ENCODE peak calls at places on chromosomes 3 and 15, in nine cellular contexts. Z is ascending aorta, C is GM23338, B is mesothelial cell of epicardium, F is transverse colon, H is stomach, G is spleen, M is RWPE1, U is right lobe of liver. P is an unnamed sample.

GRCh38 chr15:40449275-40449674 is 8.5 kb downstream of the BAHD1 start:
- DNase-seq in Z (no peak), C (no peak), B (no peak), F (no peak), H (no peak), G (no peak), M (no peak), U (no peak), P (no peak)

GRCh38 chr15:69074843-69075224 is 60.3 kb downstream of the NOX5 start:
- DNase-seq in Z (no peak), C (peak), B (no peak), F (peak), H (no peak), G (no peak), M (no peak), U (no peak), P (no peak)

GRCh38 chr3:84165278-84165677 is 793.5 kb upstream of the CADM2 start:
- DNase-seq in Z (no peak), C (no peak), B (no peak), F (no peak), H (no peak), G (no peak), M (no peak), U (no peak), P (no peak)

GRCh38 chr15:97502038-97502437 is 458.5 kb upstream of the ARRDC4 start:
- DNase-seq in Z (no peak), C (no peak), B (no peak), F (no peak), H (no peak), G (no peak), M (peak), U (no peak), P (no peak)

GRCh38 chr3:142947799-142948575 is 15.5 kb downstream of the PAQR9 start:
- DNase-seq in Z (no peak), C (peak), B (no peak), F (no peak), H (no peak), G (no peak), M (peak), U (no peak), P (no peak)

GRCh38 chr3:71029770-71030169 is 553.8 kb downstream of the FOXP1 start:
- DNase-seq in Z (no peak), C (no peak), B (no peak), F (no peak), H (no peak), G (no peak), M (no peak), U (no peak), P (no peak)

GRCh38 chr3:102098130-102098885 is 249.0 kb downstream of the NFKBIZ start:
- DNase-seq in Z (no peak), C (no peak), B (no peak), F (no peak), H (no peak), G (no peak), M (no peak), U (no peak), P (no peak)

GRCh38 chr15:100253640-100254039 is 88.1 kb downstream of the ADAMTS17 start:
- DNase-seq in Z (peak), C (no peak), B (no peak), F (no peak), H (no peak), G (no peak), M (no peak), U (no peak), P (no peak)

GRCh38 chr3:71924721-71925120 is 139.8 kb upstream of the PROK2 start:
- DNase-seq in Z (no peak), C (no peak), B (no peak), F (no peak), H (no peak), G (no peak), M (no peak), U (no peak), P (no peak)

GRCh38 chr3:26202169-26202568 is 412.3 kb downstream of the OXSM start:
- DNase-seq in Z (no peak), C (peak), B (no peak), F (no peak), H (no peak), G (no peak), M (no peak), U (no peak), P (no peak)

GRCh38 chr15:72421484-72421883 is 23.4 kb downstream of the TMEM202 start:
- DNase-seq in Z (no peak), C (no peak), B (no peak), F (no peak), H (no peak), G (no peak), M (no peak), U (no peak), P (no peak)

GRCh38 chr15:78306176-78306774 is 6.9 kb upstream of the SKIC8 start:
- DNase-seq in Z (no peak), C (no peak), B (no peak), F (no peak), H (no peak), G (no peak), M (no peak), U (no peak), P (peak)

GRCh38 chr3:122314467-122314866 is 10.6 kb upstream of the CSTA start:
- DNase-seq in Z (no peak), C (no peak), B (no peak), F (no peak), H (no peak), G (no peak), M (peak), U (no peak), P (no peak)

GRCh38 chr3:194142156-194142910 is 6.4 kb downstream of the HES1 start:
- DNase-seq in Z (no peak), C (no peak), B (no peak), F (no peak), H (no peak), G (no peak), M (no peak), U (no peak), P (peak)

GRCh38 chr3:9870978-9871377 is 9.1 kb downstream of the CIDEC start:
- DNase-seq in Z (no peak), C (no peak), B (no peak), F (no peak), H (no peak), G (no peak), M (no peak), U (no peak), P (no peak)

GRCh38 chr15:52348056-52348745 is 52.6 kb upstream of the MYO5C start:
- DNase-seq in Z (no peak), C (no peak), B (no peak), F (no peak), H (no peak), G (no peak), M (no peak), U (no peak), P (no peak)

GRCh38 chr3:100522125-100522524 is 29.7 kb downstream of the TMEM45A start:
- DNase-seq in Z (no peak), C (no peak), B (no peak), F (no peak), H (no peak), G (no peak), M (no peak), U (peak), P (no peak)

GRCh38 chr3:66239513-66240135 is 18.8 kb downstream of the SLC25A26 start:
- DNase-seq in Z (no peak), C (no peak), B (no peak), F (no peak), H (no peak), G (no peak), M (no peak), U (no peak), P (no peak)

GRCh38 chr3:69370945-69371301 is 15.0 kb downstream of the FRMD4B start:
- DNase-seq in Z (no peak), C (peak), B (no peak), F (no peak), H (no peak), G (no peak), M (no peak), U (no peak), P (no peak)

GRCh38 chr3:147699175-147699838 is 290.1 kb downstream of the ZIC1 start:
- DNase-seq in Z (no peak), C (no peak), B (no peak), F (no peak), H (no peak), G (no peak), M (peak), U (no peak), P (peak)

GRCh38 chr3:64687781-64688515 is at the start of gene ADAMTS9:
- DNase-seq in Z (peak), C (peak), B (peak), F (peak), H (peak), G (peak), M (no peak), U (peak), P (peak)

GRCh38 chr15:42984534-42985034 is 64.0 kb upstream of the TTBK2 start:
- DNase-seq in Z (no peak), C (no peak), B (no peak), F (no peak), H (no peak), G (no peak), M (no peak), U (no peak), P (no peak)

GRCh38 chr3:20064387-20064786 is 24.1 kb downstream of the KAT2B start:
- DNase-seq in Z (no peak), C (no peak), B (no peak), F (no peak), H (no peak), G (no peak), M (no peak), U (no peak), P (no peak)

GRCh38 chr3:141680620-141681389 is 57.3 kb upstream of the RNF7 start:
- DNase-seq in Z (no peak), C (peak), B (no peak), F (no peak), H (no peak), G (no peak), M (peak), U (peak), P (peak)

GRCh38 chr3:172203522-172204258 is 164.3 kb downstream of the FNDC3B start:
- DNase-seq in Z (no peak), C (no peak), B (no peak), F (no peak), H (peak), G (no peak), M (no peak), U (peak), P (no peak)

GRCh38 chr3:52299247-52299657 is 11.6 kb downstream of the GLYCTK start:
- DNase-seq in Z (no peak), C (peak), B (no peak), F (no peak), H (no peak), G (no peak), M (no peak), U (no peak), P (no peak)

GRCh38 chr3:57822686-57823085 is 66.6 kb downstream of the SLMAP start:
- DNase-seq in Z (no peak), C (no peak), B (no peak), F (no peak), H (no peak), G (no peak), M (no peak), U (no peak), P (no peak)

GRCh38 chr3:57827757-57828156 is 71.6 kb downstream of the SLMAP start:
- DNase-seq in Z (no peak), C (no peak), B (no peak), F (no peak), H (no peak), G (no peak), M (no peak), U (no peak), P (no peak)

GRCh38 chr3:57825116-57825515 is 69.0 kb downstream of the SLMAP start:
- DNase-seq in Z (no peak), C (no peak), B (no peak), F (no peak), H (no peak), G (no peak), M (no peak), U (no peak), P (no peak)

GRCh38 chr3:57826952-57827723 is 71.0 kb downstream of the SLMAP start:
- DNase-seq in Z (no peak), C (peak), B (no peak), F (no peak), H (no peak), G (no peak), M (no peak), U (no peak), P (no peak)

DNA sequence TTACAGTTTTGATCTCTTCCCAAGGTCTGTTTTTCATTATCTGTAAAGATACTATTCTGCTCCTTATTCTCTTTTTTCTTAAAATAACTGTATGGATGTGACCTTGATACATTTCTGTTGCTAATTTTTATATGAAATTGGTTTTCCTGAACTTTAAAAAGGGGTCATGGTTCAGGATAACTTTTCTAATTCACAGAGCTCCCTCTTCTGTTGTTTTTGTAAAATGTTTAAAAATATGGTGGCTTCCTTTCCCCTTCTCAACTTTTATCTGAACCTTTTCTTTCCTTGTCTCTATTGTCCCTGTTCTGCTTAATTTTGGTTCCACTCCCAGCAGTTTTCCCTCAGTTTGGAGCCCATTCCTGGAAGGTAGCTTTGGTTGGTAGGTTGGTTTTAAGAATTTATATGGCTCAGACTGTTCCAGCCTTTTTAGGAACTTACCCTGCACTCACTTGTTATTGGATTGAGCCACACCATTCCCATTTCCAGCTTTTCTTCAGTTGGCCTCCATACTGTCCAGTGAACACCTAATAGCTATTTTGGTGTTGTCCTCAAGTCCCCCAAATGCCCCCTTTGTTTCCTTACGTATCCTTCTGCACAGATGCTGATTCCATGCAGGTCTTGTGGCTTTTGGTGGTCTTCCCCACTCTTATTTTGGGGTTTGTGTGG is 70.3 kb downstream of the SLMAP start:
- DNase-seq in Z (no peak), C (no peak), B (no peak), F (no peak), H (no peak), G (no peak), M (no peak), U (no peak), P (no peak)
- TF ChIP-seq CTCF in Z (no peak), C (no peak), B (no peak), F (no peak), H (no peak), G (no peak), M (peak), U (peak), P (no peak)

GRCh38 chr3:164375995-164376394 is 702.3 kb downstream of the SI start:
- DNase-seq in Z (no peak), C (no peak), B (no peak), F (no peak), H (no peak), G (no peak), M (no peak), U (no peak), P (peak)
- TF ChIP-seq CTCF in Z (no peak), C (peak), B (no peak), F (no peak), H (no peak), G (no peak), M (no peak), U (no peak), P (no peak)

GRCh38 chr3:168889666-168890065 is 773.8 kb downstream of the MECOM start:
- DNase-seq in Z (no peak), C (peak), B (no peak), F (no peak), H (no peak), G (no peak), M (no peak), U (no peak), P (peak)
- TF ChIP-seq CTCF in Z (no peak), C (peak), B (no peak), F (peak), H (no peak), G (no peak), M (no peak), U (no peak), P (peak)

GRCh38 chr15:82103500-82103899 is 57.7 kb upstream of the MEX3B start:
- DNase-seq in Z (no peak), C (no peak), B (no peak), F (no peak), H (no peak), G (no peak), M (no peak), U (no peak), P (no peak)
- TF ChIP-seq CTCF in Z (no peak), C (peak), B (no peak), F (no peak), H (no peak), G (no peak), M (no peak), U (no peak), P (no peak)

GRCh38 chr3:50580683-50581458 is 11.5 kb downstream of the HEMK1 start:
- DNase-seq in Z (no peak), C (no peak), B (no peak), F (no peak), H (no peak), G (no peak), M (no peak), U (no peak), P (no peak)
- TF ChIP-seq CTCF in Z (no peak), C (no peak), B (no peak), F (no peak), H (no peak), G (no peak), M (no peak), U (no peak), P (no peak)

DNA sequence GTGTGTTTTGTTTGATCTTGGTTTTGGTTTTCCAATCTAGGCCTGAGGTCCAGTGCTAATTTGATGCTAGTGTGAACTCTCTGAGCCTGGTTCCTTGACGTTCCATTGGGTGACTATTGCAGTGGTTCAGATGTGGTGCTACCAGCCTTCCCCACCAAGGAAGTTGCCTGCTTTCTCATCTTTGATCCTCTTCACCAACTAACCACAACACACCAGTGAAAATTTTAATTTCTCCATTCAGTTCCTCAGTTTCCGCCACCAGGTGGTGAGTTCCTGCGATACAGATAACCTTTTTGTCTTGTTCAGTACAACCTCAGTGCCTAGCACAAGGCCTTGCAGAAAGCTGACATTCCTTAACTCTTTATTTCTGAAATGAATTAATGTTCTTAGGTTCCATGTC is 337.4 kb upstream of the TPRG1 start:
- DNase-seq in Z (no peak), C (peak), B (no peak), F (no peak), H (no peak), G (no peak), M (no peak), U (no peak), P (no peak)
- TF ChIP-seq CTCF in Z (no peak), C (peak), B (no peak), F (no peak), H (no peak), G (no peak), M (no peak), U (no peak), P (no peak)

GRCh38 chr3:187722206-187722612 is 19.9 kb upstream of the RTP2 start:
- DNase-seq in Z (no peak), C (peak), B (no peak), F (no peak), H (no peak), G (no peak), M (no peak), U (no peak), P (no peak)
- TF ChIP-seq CTCF in Z (no peak), C (peak), B (peak), F (no peak), H (no peak), G (no peak), M (no peak), U (no peak), P (no peak)

DNA sequence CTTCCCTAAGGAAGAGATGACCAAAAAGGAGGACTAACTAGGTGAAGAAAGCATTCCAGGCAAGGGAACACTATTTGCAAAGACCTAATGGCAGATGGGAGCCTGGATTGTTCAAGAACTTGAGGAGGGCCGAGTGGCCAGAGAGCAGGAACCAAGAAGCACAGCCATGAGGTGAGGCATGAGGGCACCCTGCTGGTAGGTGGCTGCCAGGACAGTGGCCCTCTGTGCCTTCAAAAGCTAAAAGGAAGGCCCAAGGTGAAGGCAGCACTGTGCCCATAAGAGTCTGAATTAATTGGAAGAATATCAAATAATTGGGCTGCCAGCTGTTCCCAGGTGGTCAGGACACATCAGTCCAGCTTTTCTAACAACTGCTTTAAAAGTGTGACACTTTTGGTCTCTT is 27.9 kb upstream of the CTDSPL start:
- DNase-seq in Z (no peak), C (peak), B (no peak), F (no peak), H (no peak), G (no peak), M (no peak), U (no peak), P (peak)
- TF ChIP-seq CTCF in Z (no peak), C (peak), B (no peak), F (peak), H (no peak), G (no peak), M (no peak), U (no peak), P (no peak)

DNA sequence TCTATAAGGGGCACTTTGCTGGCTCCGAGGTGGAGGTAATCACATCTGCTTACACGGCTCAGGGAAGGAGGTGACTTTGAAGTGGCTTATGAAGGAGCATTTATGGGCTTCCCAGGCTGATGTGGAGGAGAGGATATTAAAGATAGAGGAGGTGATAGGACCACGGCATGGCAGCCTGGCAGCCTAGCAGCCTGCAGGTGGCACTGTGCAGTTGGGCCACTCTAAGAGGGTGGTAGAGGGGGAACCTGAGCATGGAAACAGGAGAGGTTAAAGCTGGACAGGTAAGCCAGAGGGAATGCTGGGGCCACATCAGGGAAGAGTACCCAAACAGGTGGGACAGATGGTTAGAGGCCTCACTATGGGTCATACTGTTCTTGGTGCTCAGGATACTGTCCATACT is 375.0 kb downstream of the WDR72 start:
- DNase-seq in Z (no peak), C (peak), B (no peak), F (peak), H (peak), G (no peak), M (no peak), U (peak), P (peak)
- TF ChIP-seq CTCF in Z (no peak), C (peak), B (no peak), F (peak), H (peak), G (no peak), M (no peak), U (peak), P (peak)

DNA sequence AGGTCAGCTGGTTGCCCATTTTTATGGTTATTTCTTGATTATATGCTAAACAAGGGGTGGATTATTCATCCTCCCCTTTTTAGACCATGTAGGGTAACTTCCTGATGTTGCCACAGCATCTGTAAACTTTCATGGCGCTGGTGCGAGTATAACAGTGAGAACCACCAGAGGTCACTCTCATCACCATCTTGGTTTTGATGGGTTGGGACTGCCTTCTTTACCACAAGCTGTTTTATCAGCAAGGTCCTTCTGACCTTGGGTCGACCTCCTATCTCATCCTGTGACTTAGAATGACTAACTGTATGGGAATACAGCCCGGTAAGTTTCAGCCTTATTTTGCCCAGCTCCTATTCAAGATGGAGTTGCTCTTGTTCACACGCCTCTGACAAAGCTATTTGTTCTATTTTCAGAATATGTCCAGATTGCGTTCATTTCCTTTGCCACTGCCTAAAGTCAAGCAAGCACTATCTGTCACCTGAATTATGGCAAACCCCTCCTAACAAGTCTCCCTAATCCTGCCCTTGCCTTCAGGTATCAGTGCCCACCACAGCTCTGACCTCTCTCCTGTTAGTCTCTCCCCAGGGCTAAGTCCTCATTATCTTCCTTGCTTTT is 308.5 kb downstream of the ROBO2 start:
- DNase-seq in Z (no peak), C (peak), B (no peak), F (no peak), H (no peak), G (no peak), M (no peak), U (no peak), P (peak)
- TF ChIP-seq CTCF in Z (no peak), C (peak), B (no peak), F (no peak), H (peak), G (no peak), M (no peak), U (peak), P (peak)